ENCODE peak calls at places on chromosomes 1 and 21, in nine cellular contexts. I, L, K, C, T, S, P, Z and D are unnamed samples.

GRCh38 chr1:199529324-199529723 is 498.2 kb upstream of the NR5A2 start:
- DNase-seq in I (no peak), L (no peak), K (no peak), C (no peak), T (peak; percentile 11), S (no peak), P (no peak), Z (no peak), D (no peak)

GRCh38 chr1:171645553-171646336 is 6.7 kb downstream of the MYOC start:
- DNase-seq in I (no peak), L (peak; percentile 27), K (peak; percentile 82), C (no peak), T (no peak), S (peak; percentile 91), P (no peak), Z (peak; percentile 68), D (no peak)

GRCh38 chr1:62333431-62333830 is 14.2 kb upstream of the KANK4 start:
- DNase-seq in I (no peak), L (no peak), K (no peak), C (no peak), T (no peak), S (no peak), P (no peak), Z (peak; percentile 80), D (no peak)

GRCh38 chr1:109156916-109157385 is 43.0 kb downstream of the ELAPOR1 start:
- DNase-seq in I (no peak), L (no peak), K (no peak), C (no peak), T (no peak), S (no peak), P (peak; percentile 45), Z (no peak), D (no peak)

GRCh38 chr1:56416385-56416972 is 162.9 kb downstream of the PLPP3 start:
- DNase-seq in I (no peak), L (no peak), K (no peak), C (peak; percentile 23), T (no peak), S (no peak), P (no peak), Z (no peak), D (no peak)

GRCh38 chr1:65812065-65812464 is 19.4 kb downstream of the PDE4B start:
- DNase-seq in I (peak; percentile 85), L (no peak), K (peak; percentile 12), C (peak; percentile 75), T (peak; percentile 30), S (no peak), P (no peak), Z (peak; percentile 94), D (peak; percentile 53)

GRCh38 chr21:43016728-43017127 is 42.4 kb downstream of the PKNOX1 start:
- DNase-seq in I (no peak), L (peak; percentile 85), K (no peak), C (no peak), T (no peak), S (no peak), P (no peak), Z (no peak), D (no peak)

GRCh38 chr1:7388488-7389185 is 382.5 kb upstream of the VAMP3 start:
- DNase-seq in I (no peak), L (peak; percentile 66), K (peak; percentile 57), C (peak; percentile 51), T (no peak), S (peak; percentile 70), P (peak; percentile 21), Z (peak; percentile 41), D (no peak)

GRCh38 chr21:38134084-38134873 is 122.5 kb upstream of the KCNJ15 start:
- DNase-seq in I (no peak), L (no peak), K (no peak), C (no peak), T (no peak), S (no peak), P (no peak), Z (peak; percentile 17), D (no peak)

GRCh38 chr1:62991152-62991551 is 207.2 kb downstream of the ATG4C start:
- DNase-seq in I (no peak), L (no peak), K (no peak), C (no peak), T (peak; percentile 22), S (no peak), P (no peak), Z (no peak), D (no peak)

GRCh38 chr1:12539705-12540579 is 78.1 kb downstream of the DHRS3 start:
- DNase-seq in I (no peak), L (no peak), K (peak; percentile 81), C (peak; percentile 70), T (peak; percentile 77), S (peak; percentile 97), P (peak; percentile 60), Z (peak; percentile 94), D (peak; percentile 76)

GRCh38 chr1:187471555-187471954 is 642.8 kb downstream of the PLA2G4A start:
- DNase-seq in I (no peak), L (no peak), K (no peak), C (no peak), T (no peak), S (no peak), P (no peak), Z (peak; percentile 48), D (no peak)

GRCh38 chr1:202085682-202086373 is 36.9 kb upstream of the GPR37L1 start:
- DNase-seq in I (no peak), L (no peak), K (no peak), C (no peak), T (peak; percentile 60), S (no peak), P (peak; percentile 28), Z (no peak), D (no peak)
- H3K27ac ChIP-seq in I (no peak overlapping the region), L (no peak overlapping the region), K (no peak overlapping the region), C (no peak overlapping the region), T (peak overlapping the region; percentile 94), S (no peak overlapping the region), P (peak overlapping the region; percentile 81), Z (no peak overlapping the region), D (no peak overlapping the region)

GRCh38 chr1:111195002-111195684 is 5.3 kb downstream of the DENND2D start:
- DNase-seq in I (no peak), L (no peak), K (no peak), C (no peak), T (no peak), S (no peak), P (no peak), Z (no peak), D (no peak)

GRCh38 chr1:111192643-111193519 is 7.6 kb downstream of the DENND2D start:
- DNase-seq in I (no peak), L (no peak), K (no peak), C (peak; percentile 42), T (no peak), S (no peak), P (no peak), Z (peak; percentile 41), D (no peak)

GRCh38 chr1:111192074-111192473 is 8.4 kb downstream of the DENND2D start:
- DNase-seq in I (no peak), L (no peak), K (no peak), C (no peak), T (no peak), S (no peak), P (no peak), Z (no peak), D (peak; percentile 55)

GRCh38 chr1:111196213-111196612 is 4.2 kb downstream of the DENND2D start:
- DNase-seq in I (no peak), L (no peak), K (no peak), C (no peak), T (no peak), S (no peak), P (no peak), Z (no peak), D (no peak)

DNA sequence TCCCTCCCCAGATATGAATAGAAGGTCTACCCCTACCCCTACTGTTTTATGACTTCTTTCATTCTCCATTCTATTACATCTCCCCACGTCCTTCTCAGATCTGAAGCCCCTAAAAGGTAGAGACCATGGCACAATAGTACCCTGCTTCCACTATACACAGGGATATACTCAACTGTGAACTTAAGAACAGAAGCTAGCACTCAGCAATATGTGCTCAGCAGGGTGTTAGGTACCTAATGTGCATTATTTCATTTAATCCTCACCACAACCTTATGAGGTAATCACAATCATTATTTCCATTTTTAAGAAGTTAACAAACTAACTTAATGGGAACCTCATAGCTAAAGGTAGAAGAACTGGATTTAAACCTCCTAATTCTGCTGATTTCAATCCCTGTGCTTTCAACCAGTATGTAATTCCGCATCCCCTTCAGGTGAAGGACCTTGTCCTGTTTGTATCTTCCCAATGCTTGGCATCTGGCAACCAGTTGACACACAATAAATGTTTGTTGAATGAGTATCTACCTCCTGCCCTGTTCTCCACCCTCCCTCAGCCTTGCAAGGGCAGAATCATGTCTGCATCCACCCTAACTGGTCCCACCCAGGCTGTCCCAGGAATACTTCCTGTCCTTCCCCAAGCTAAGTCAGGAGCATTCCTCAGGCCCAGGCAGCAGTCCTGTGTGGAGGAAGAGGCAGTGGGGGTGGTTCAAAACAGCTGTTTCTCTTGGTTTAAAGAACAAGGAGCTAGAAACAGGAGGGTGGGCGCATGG is 6.5 kb downstream of the DENND2D start:
- DNase-seq in I (no peak), L (no peak), K (no peak), C (no peak), T (no peak), S (no peak), P (no peak), Z (peak; percentile 47), D (no peak)
- H3K36me3 ChIP-seq in I (peaks cover 92% of the 10 kb centered on the region), L (peaks cover 1% of the 10 kb centered on the region), K (peaks cover under 1% of the 10 kb centered on the region), C (no peaks in the 10 kb centered on the region), T (no peaks in the 10 kb centered on the region), S (no peaks in the 10 kb centered on the region), P (peaks cover 89% of the 10 kb centered on the region), Z (no peaks in the 10 kb centered on the region), D (no peaks in the 10 kb centered on the region)

GRCh38 chr1:42282867-42283583 is 52.0 kb downstream of the FOXJ3 start:
- DNase-seq in I (peak; percentile 7), L (no peak), K (no peak), C (peak; percentile 45), T (no peak), S (no peak), P (no peak), Z (peak; percentile 28), D (no peak)
- H3K27ac ChIP-seq in I (no peak overlapping the region), L (no peak overlapping the region), K (no peak overlapping the region), C (no peak overlapping the region), T (no peak overlapping the region), S (no peak overlapping the region), P (no peak overlapping the region), Z (peak overlapping the region; percentile 54), D (no peak overlapping the region)

DNA sequence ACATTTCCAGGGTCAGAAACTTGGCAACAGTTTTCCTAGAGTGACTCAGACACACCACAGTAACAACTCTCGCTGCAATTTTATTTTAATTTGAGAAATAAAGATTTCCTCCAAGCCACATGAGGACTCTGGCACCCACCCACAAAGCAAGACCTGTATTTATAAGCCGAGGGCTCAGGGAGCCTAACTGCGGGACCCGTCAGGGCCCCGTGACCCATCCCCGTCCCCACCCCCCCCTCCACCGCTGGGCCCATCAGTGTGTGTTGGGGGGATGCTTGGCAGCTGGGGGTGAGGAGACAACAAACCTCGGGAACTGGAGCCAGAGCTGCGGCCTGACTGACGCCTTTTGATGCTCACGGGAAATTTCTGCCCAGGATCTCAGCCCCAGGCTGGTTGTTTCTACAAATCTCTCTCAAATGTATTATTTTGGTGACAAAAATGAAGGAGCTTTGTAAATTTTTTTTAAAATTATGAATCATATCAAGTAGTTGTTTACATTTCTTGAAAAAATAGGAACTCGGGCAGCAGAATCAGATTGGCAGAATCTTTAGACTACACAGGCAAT is 4.3 kb downstream of the TMEM200B start:
- DNase-seq in I (no peak), L (no peak), K (no peak), C (no peak), T (no peak), S (no peak), P (no peak), Z (no peak), D (no peak)
- H3K36me3 ChIP-seq in I (peaks cover 48% of the 10 kb centered on the region), L (no peaks in the 10 kb centered on the region), K (peaks cover 6% of the 10 kb centered on the region), C (peaks cover 12% of the 10 kb centered on the region), T (no peaks in the 10 kb centered on the region), S (no peaks in the 10 kb centered on the region), P (peaks cover 43% of the 10 kb centered on the region), Z (peaks cover 3% of the 10 kb centered on the region), D (no peaks in the 10 kb centered on the region)